ENCODE peak calls at places on chromosomes 6 and 20, in eight cellular contexts. O is lower lobe of right lung; Z is uterus; G is tibial artery; M is CD8-positive, alpha-beta T cell; Q is neural progenitor cell; D is ascending aorta; S is neuronal stem cell. R is an unnamed sample.

GRCh38 chr6:82872092-82872635 is 193.5 kb downstream of the UBE3D start:
- DNase-seq in O (no peak), Z (no peak), G (no peak), M (no peak), Q (no peak), D (no peak), S (no peak), R (no peak)

GRCh38 chr20:11698124-11698523 is 219.6 kb upstream of the BTBD3 start:
- DNase-seq in O (no peak), Z (no peak), G (no peak), M (no peak), Q (no peak), D (no peak), S (no peak), R (no peak)

GRCh38 chr6:165662041-165662491 is 975 bp downstream of the PDE10A start:
- DNase-seq in O (no peak), Z (no peak), G (no peak), M (no peak), Q (peak), D (no peak), S (peak), R (no peak)

GRCh38 chr20:17503501-17504325 is 27.5 kb downstream of the BFSP1 start:
- DNase-seq in O (no peak), Z (no peak), G (no peak), M (no peak), Q (no peak), D (no peak), S (no peak), R (no peak)

GRCh38 chr6:135728589-135728988 is 122.9 kb upstream of the PDE7B start:
- DNase-seq in O (no peak), Z (no peak), G (no peak), M (no peak), Q (no peak), D (no peak), S (no peak), R (no peak)

GRCh38 chr6:167746377-167747151 is 80.1 kb upstream of the AFDN start:
- DNase-seq in O (no peak), Z (no peak), G (no peak), M (no peak), Q (no peak), D (no peak), S (no peak), R (no peak)

GRCh38 chr6:33814663-33814985 is 10.8 kb upstream of the MLN start:
- DNase-seq in O (no peak), Z (no peak), G (no peak), M (no peak), Q (no peak), D (no peak), S (no peak), R (no peak)

GRCh38 chr6:166957087-166957804 is 896 bp upstream of the RNASET2 start:
- DNase-seq in O (peak), Z (peak), G (peak), M (no peak), Q (peak), D (no peak), S (peak), R (no peak)

GRCh38 chr6:161353208-161353613 is 79.3 kb upstream of the AGPAT4 start:
- DNase-seq in O (no peak), Z (no peak), G (no peak), M (no peak), Q (peak), D (no peak), S (no peak), R (no peak)

GRCh38 chr6:73515204-73516101 is 5.4 kb downstream of the EEF1A1 start:
- DNase-seq in O (no peak), Z (peak), G (peak), M (no peak), Q (peak), D (no peak), S (no peak), R (peak)

GRCh38 chr20:31860431-31861345 is 9.6 kb downstream of the DUSP15 start:
- DNase-seq in O (no peak), Z (no peak), G (no peak), M (no peak), Q (peak), D (no peak), S (peak), R (no peak)

GRCh38 chr6:96911171-96911570 is 13.4 kb upstream of the KLHL32 start:
- DNase-seq in O (no peak), Z (no peak), G (no peak), M (no peak), Q (no peak), D (no peak), S (no peak), R (no peak)

GRCh38 chr20:46324379-46324778 is 16.1 kb upstream of the CDH22 start:
- DNase-seq in O (no peak), Z (no peak), G (no peak), M (no peak), Q (no peak), D (no peak), S (no peak), R (no peak)

GRCh38 chr6:130975325-130975724 is 87.7 kb downstream of the EPB41L2 start:
- DNase-seq in O (no peak), Z (no peak), G (no peak), M (no peak), Q (no peak), D (no peak), S (no peak), R (no peak)

GRCh38 chr20:53079483-53079810 is 107.3 kb downstream of the TSHZ2 start:
- DNase-seq in O (no peak), Z (no peak), G (no peak), M (no peak), Q (peak), D (no peak), S (no peak), R (no peak)

GRCh38 chr20:53074811-53075314 is 102.7 kb downstream of the TSHZ2 start:
- DNase-seq in O (no peak), Z (no peak), G (no peak), M (no peak), Q (no peak), D (no peak), S (no peak), R (no peak)

GRCh38 chr6:123640567-123641187 is 3.9 kb upstream of the TRDN start:
- DNase-seq in O (no peak), Z (no peak), G (no peak), M (no peak), Q (peak), D (no peak), S (no peak), R (no peak)

GRCh38 chr20:51768759-51769517 is 748 bp upstream of the ATP9A start:
- DNase-seq in O (no peak), Z (no peak), G (no peak), M (no peak), Q (no peak), D (no peak), S (no peak), R (no peak)

GRCh38 chr6:12313311-12313991 is 23.3 kb downstream of the EDN1 start:
- DNase-seq in O (no peak), Z (no peak), G (no peak), M (no peak), Q (no peak), D (no peak), S (no peak), R (no peak)

GRCh38 chr20:50932881-50933280 is 1.6 kb upstream of the ADNP start:
- DNase-seq in O (no peak), Z (no peak), G (no peak), M (no peak), Q (no peak), D (no peak), S (no peak), R (no peak)

GRCh38 chr6:160513836-160514235 is 150.2 kb downstream of the LPA start:
- DNase-seq in O (no peak), Z (no peak), G (no peak), M (no peak), Q (peak), D (no peak), S (no peak), R (no peak)

GRCh38 chr6:5517781-5518180 is 256.5 kb downstream of the FARS2 start:
- DNase-seq in O (no peak), Z (no peak), G (no peak), M (no peak), Q (no peak), D (no peak), S (no peak), R (no peak)

GRCh38 chr20:14523090-14523489 is 185.7 kb upstream of the FLRT3 start:
- DNase-seq in O (no peak), Z (no peak), G (no peak), M (no peak), Q (no peak), D (no peak), S (no peak), R (no peak)
- H3K4me3 ChIP-seq in O (no peak), Z (no peak), G (no peak), M (no peak), Q (no peak), D (no peak), S (no peak), R (no peak)

GRCh38 chr6:81263531-81264168 is 488.8 kb downstream of the TENT5A start:
- DNase-seq in O (no peak), Z (no peak), G (no peak), M (no peak), Q (no peak), D (no peak), S (no peak), R (no peak)

GRCh38 chr6:81262656-81263055 is 489.8 kb downstream of the TENT5A start:
- DNase-seq in O (peak), Z (no peak), G (no peak), M (no peak), Q (no peak), D (no peak), S (no peak), R (no peak)

GRCh38 chr6:81265106-81265505 is 487.4 kb downstream of the TENT5A start:
- DNase-seq in O (no peak), Z (peak), G (peak), M (no peak), Q (no peak), D (no peak), S (no peak), R (no peak)
- H3K4me3 ChIP-seq in O (no peak), Z (no peak), G (peak), M (no peak), Q (no peak), D (peak), S (no peak), R (peak)

GRCh38 chr6:151690303-151690702 is 117.2 kb upstream of the ESR1 start:
- DNase-seq in O (no peak), Z (no peak), G (no peak), M (no peak), Q (no peak), D (no peak), S (no peak), R (no peak)
- H3K4me3 ChIP-seq in O (peak), Z (peak), G (peak), M (peak), Q (no peak), D (peak), S (no peak), R (no peak)

DNA sequence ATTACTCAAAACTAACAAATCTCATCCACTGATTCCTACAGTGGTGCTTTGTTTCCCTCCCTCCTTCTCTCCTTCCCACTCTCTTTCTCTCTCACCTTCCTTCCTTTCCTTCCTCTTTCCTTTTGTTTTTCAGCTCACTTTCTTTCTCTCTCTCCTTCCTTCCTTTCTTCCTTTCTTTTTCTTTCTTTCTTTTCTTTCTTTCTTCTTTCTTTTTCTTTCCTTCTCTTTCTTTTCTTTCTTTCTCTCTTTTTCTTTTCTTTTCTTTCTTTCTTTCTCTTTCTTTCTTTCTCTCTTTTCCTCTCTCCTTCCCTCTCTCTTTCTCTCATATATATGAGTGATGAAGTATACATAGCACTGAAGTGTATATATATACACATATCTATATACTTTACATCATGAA is 241.4 kb downstream of the CENPW start:
- DNase-seq in O (no peak), Z (no peak), G (no peak), M (no peak), Q (no peak), D (no peak), S (no peak), R (no peak)
- H3K4me3 ChIP-seq in O (no peak), Z (no peak), G (no peak), M (no peak), Q (no peak), D (no peak), S (no peak), R (no peak)

DNA sequence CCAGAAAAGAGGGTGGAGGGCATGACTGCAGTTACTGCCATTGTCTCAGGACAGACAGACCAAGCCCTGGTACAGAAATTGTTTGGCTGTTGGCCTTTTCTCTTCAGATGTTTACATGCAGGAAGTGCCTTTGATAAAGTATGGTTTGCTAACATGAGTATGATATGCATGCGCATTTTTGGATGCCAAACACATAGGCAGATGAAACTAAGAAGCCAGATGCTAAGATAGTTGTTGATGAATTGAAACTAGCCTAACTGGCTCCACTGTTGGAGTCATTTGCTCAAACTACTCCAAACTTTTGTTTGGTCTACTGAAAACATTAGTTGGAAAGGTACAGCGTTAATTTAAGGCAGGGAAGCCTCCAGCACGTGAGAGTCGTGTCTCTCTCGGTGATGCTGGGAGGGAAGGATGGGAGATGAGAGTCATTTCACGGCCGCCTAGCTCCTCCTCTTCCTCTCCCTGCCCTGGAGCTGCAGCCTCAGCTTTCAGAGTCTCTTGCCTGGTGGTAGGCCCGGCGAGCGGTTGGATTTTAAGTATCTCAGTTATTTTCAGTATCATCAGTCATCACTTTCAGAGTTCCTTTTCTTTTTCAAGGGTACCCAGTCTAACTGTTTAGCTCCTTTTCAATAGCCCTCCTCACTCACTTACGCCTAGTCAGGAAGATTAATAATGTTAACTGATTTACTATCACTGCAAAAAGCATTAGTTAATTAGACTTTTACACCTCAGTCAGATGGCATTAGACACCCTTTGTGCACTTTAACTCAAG is 29.8 kb downstream of the RREB1 start:
- DNase-seq in O (no peak), Z (peak), G (peak), M (no peak), Q (peak), D (no peak), S (no peak), R (no peak)
- H3K4me3 ChIP-seq in O (peak), Z (no peak), G (peak), M (peak), Q (no peak), D (peak), S (no peak), R (no peak)

DNA sequence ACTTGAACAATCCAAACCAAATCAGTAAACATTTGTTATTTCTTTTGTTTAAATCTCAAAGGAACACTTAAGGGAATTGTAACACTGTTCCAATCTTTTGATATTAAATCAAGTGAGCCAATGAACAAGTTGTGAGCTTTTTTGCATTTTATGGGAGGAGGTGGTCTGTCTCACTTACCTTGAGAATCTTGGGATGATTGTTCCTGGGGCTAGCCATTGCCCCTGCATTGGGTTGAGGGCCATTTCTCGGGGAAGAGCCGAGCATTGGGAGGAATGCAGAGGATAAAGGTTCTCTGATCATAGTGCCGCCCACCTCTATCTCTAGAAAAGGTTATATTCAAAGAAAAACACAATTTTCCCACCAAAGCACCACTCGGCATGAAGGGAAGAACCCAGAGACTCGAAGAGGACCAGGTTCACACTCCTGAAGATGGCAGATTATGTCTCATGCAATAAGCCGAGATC is 13.8 kb upstream of the TFB1M start:
- DNase-seq in O (no peak), Z (no peak), G (no peak), M (no peak), Q (no peak), D (no peak), S (no peak), R (no peak)
- H3K4me3 ChIP-seq in O (no peak), Z (no peak), G (no peak), M (no peak), Q (no peak), D (no peak), S (no peak), R (no peak)

DNA sequence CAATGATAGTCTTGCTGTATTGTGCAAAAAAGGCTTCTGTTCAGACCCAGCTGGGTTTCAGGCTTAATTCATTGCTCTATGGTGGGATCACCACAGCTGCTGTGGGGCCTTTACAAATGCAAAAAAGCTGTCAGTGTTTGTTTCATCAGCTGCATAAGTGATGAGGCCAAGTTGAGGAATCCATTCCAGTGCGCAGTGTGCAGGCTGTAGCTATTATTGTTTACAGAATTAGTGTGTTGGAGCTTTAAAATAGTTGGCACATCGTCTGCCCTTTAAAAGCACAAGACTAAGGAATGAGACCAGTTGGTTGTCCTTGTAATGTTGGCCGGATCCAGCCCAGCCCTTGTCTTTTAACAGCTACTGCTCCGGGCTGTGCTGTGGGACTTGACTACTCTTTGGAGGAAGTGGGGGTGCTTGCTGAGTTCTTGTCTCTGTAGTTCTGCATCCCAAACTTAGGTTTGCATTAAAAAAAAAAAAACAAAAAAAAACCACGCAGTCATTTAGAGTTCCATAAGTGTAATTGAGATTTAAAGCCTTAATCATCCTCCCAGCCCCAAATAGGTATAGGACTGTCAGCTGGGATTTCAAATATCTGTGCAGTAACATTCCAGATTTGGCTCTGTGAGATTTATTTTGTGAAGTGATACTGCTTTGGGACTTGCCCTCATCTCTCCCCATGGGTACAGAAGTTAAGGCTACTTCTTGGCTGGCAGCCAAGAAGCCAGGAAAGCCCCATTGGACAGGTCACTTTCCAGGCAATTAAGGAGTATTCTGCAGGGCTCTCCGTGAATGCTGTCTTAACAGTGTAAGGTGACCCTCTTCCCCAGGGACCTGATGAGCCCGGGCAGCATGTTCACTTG is 19.3 kb downstream of the JARID2 start:
- DNase-seq in O (peak), Z (no peak), G (no peak), M (no peak), Q (peak), D (no peak), S (peak), R (no peak)
- H3K4me3 ChIP-seq in O (no peak), Z (no peak), G (no peak), M (peak), Q (peak), D (no peak), S (no peak), R (no peak)

GRCh38 chr6:150140236-150140969 is 2.4 kb upstream of the PPP1R14C start:
- DNase-seq in O (no peak), Z (no peak), G (no peak), M (no peak), Q (no peak), D (no peak), S (no peak), R (no peak)

GRCh38 chr6:150142657-150143501 is at the start of gene PPP1R14C:
- DNase-seq in O (peak), Z (no peak), G (no peak), M (no peak), Q (peak), D (no peak), S (peak), R (no peak)

GRCh38 chr6:150138638-150139037 is 4.2 kb upstream of the PPP1R14C start:
- DNase-seq in O (no peak), Z (no peak), G (no peak), M (no peak), Q (no peak), D (no peak), S (no peak), R (no peak)

GRCh38 chr6:150142304-150142656 is 564 bp upstream of the PPP1R14C start:
- DNase-seq in O (peak), Z (no peak), G (no peak), M (no peak), Q (peak), D (no peak), S (no peak), R (peak)

GRCh38 chr6:150139533-150139932 is 3.3 kb upstream of the PPP1R14C start:
- DNase-seq in O (no peak), Z (no peak), G (no peak), M (no peak), Q (no peak), D (no peak), S (no peak), R (no peak)
- H3K4me3 ChIP-seq in O (no peak), Z (no peak), G (no peak), M (no peak), Q (no peak), D (no peak), S (no peak), R (no peak)

GRCh38 chr6:107740496-107741190 is 83.5 kb downstream of the SCML4 start:
- DNase-seq in O (no peak), Z (no peak), G (no peak), M (no peak), Q (no peak), D (no peak), S (no peak), R (no peak)
- H3K4me3 ChIP-seq in O (no peak), Z (no peak), G (no peak), M (peak), Q (no peak), D (no peak), S (no peak), R (peak)

R was measured in AG09309.